ENCODE peak calls at places on chromosome 17, in ten cellular contexts. Z is astrocyte of the hippocampus; Y is stimulated activated CD4-positive, alpha-beta T cell treated with anti-CD3 and anti-CD28 coated beads, Interleukin-1b, Interleukin-23, amount 100 ng/mL, for 24 hours; M is cardiac fibroblast; L is GM23248; I is MV-4-11; O is RCC 7860; T is suprapubic skin; S is AG09309; A is T-helper 9 cell. E is an unnamed sample.

GRCh38 chr17:80892900-80893603 is 98.6 kb upstream of the CHMP6 start:
- DNase-seq in Z (peak), Y (no peak), M (peak), L (peak), I (peak), O (peak), T (no peak), S (peak), A (peak), E (no peak)

GRCh38 chr17:17021194-17021863 is 20.9 kb upstream of the MPRIP start:
- DNase-seq in Z (peak), Y (no peak), M (peak), L (peak), I (no peak), O (peak), T (no peak), S (no peak), A (no peak), E (no peak)

GRCh38 chr17:48484850-48485249 is 46.0 kb downstream of the HOXB1 start:
- DNase-seq in Z (peak), Y (no peak), M (no peak), L (peak), I (peak), O (peak), T (no peak), S (no peak), A (no peak), E (no peak)

GRCh38 chr17:63185420-63185819 is 219.4 kb downstream of the TANC2 start:
- DNase-seq in Z (no peak), Y (no peak), M (no peak), L (peak), I (no peak), O (no peak), T (no peak), S (no peak), A (no peak), E (no peak)

GRCh38 chr17:66967867-66968543 is 3.5 kb downstream of the CACNG4 start:
- DNase-seq in Z (no peak), Y (no peak), M (no peak), L (no peak), I (no peak), O (no peak), T (no peak), S (no peak), A (no peak), E (no peak)

GRCh38 chr17:8692916-8693315 is 51.7 kb downstream of the CCDC42 start:
- DNase-seq in Z (no peak), Y (no peak), M (no peak), L (no peak), I (no peak), O (no peak), T (no peak), S (no peak), A (no peak), E (no peak)

GRCh38 chr17:21213491-21214014 is 408 bp downstream of the TMEM11 start:
- DNase-seq in Z (peak), Y (no peak), M (peak), L (peak), I (no peak), O (no peak), T (no peak), S (no peak), A (no peak), E (peak)

GRCh38 chr17:81181811-81182185 is 15.8 kb upstream of the AATK start:
- DNase-seq in Z (no peak), Y (no peak), M (no peak), L (no peak), I (no peak), O (no peak), T (no peak), S (no peak), A (no peak), E (no peak)

GRCh38 chr17:5942687-5943086 is 127.5 kb upstream of the WSCD1 start:
- DNase-seq in Z (no peak), Y (no peak), M (no peak), L (no peak), I (no peak), O (no peak), T (no peak), S (no peak), A (no peak), E (no peak)

GRCh38 chr17:73546770-73547345 is 97.4 kb downstream of the SDK2 start:
- DNase-seq in Z (no peak), Y (no peak), M (peak), L (peak), I (peak), O (no peak), T (no peak), S (no peak), A (no peak), E (no peak)

GRCh38 chr17:7755095-7755890 is 37.7 kb downstream of the DNAH2 start:
- DNase-seq in Z (no peak), Y (no peak), M (no peak), L (no peak), I (no peak), O (no peak), T (no peak), S (no peak), A (no peak), E (no peak)

GRCh38 chr17:37393352-37393751 is 13.3 kb downstream of the ACACA start:
- DNase-seq in Z (no peak), Y (no peak), M (no peak), L (no peak), I (no peak), O (no peak), T (no peak), S (no peak), A (no peak), E (no peak)

GRCh38 chr17:68491381-68491849 is 20.8 kb upstream of the PRKAR1A start:
- DNase-seq in Z (no peak), Y (no peak), M (peak), L (no peak), I (peak), O (no peak), T (no peak), S (no peak), A (no peak), E (no peak)

GRCh38 chr17:63925615-63926014 is 6.5 kb downstream of the CD79B start:
- DNase-seq in Z (no peak), Y (no peak), M (no peak), L (no peak), I (no peak), O (no peak), T (no peak), S (no peak), A (no peak), E (no peak)

GRCh38 chr17:17564896-17565295 is 26.6 kb downstream of the PEMT start:
- DNase-seq in Z (no peak), Y (no peak), M (no peak), L (no peak), I (no peak), O (no peak), T (no peak), S (no peak), A (no peak), E (no peak)

GRCh38 chr17:76038050-76038449 is 10.9 kb upstream of the EVPL start:
- DNase-seq in Z (no peak), Y (no peak), M (no peak), L (no peak), I (no peak), O (no peak), T (no peak), S (no peak), A (no peak), E (no peak)

GRCh38 chr17:9937164-9937835 is 32.2 kb upstream of the RCVRN start:
- DNase-seq in Z (peak), Y (no peak), M (peak), L (peak), I (no peak), O (no peak), T (peak), S (peak), A (no peak), E (no peak)

GRCh38 chr17:6536053-6536452 is 20.3 kb downstream of the PITPNM3 start:
- DNase-seq in Z (no peak), Y (no peak), M (no peak), L (no peak), I (no peak), O (no peak), T (peak), S (no peak), A (no peak), E (peak)

GRCh38 chr17:47989159-47989558 is 18.2 kb downstream of the CDK5RAP3 start:
- DNase-seq in Z (no peak), Y (no peak), M (no peak), L (no peak), I (no peak), O (no peak), T (no peak), S (no peak), A (no peak), E (no peak)

GRCh38 chr17:39461911-39462641 is 790 bp downstream of the CDK12 start:
- DNase-seq in Z (peak), Y (no peak), M (no peak), L (peak), I (no peak), O (no peak), T (peak), S (no peak), A (peak), E (peak)

GRCh38 chr17:17708816-17709215 is 27.6 kb downstream of the RAI1 start:
- DNase-seq in Z (no peak), Y (no peak), M (no peak), L (no peak), I (no peak), O (no peak), T (no peak), S (no peak), A (no peak), E (no peak)

GRCh38 chr17:2749784-2750181 is 331 bp upstream of the CCDC92B start:
- DNase-seq in Z (peak), Y (peak), M (peak), L (peak), I (peak), O (peak), T (no peak), S (no peak), A (peak), E (no peak)

GRCh38 chr17:27458524-27458908 is 2.3 kb downstream of the KSR1 start:
- DNase-seq in Z (peak), Y (no peak), M (no peak), L (no peak), I (no peak), O (no peak), T (no peak), S (no peak), A (no peak), E (no peak)

GRCh38 chr17:43224146-43224705 is 4.2 kb downstream of the CCDC200 start:
- DNase-seq in Z (no peak), Y (no peak), M (no peak), L (no peak), I (no peak), O (no peak), T (peak), S (no peak), A (no peak), E (no peak)

GRCh38 chr17:2926019-2926650 is 129.9 kb downstream of the RAP1GAP2 start:
- DNase-seq in Z (peak), Y (no peak), M (peak), L (peak), I (peak), O (no peak), T (no peak), S (no peak), A (no peak), E (no peak)

GRCh38 chr17:17732892-17733670 is 51.8 kb downstream of the RAI1 start:
- DNase-seq in Z (peak), Y (no peak), M (peak), L (peak), I (no peak), O (peak), T (no peak), S (no peak), A (no peak), E (no peak)

GRCh38 chr17:74427048-74427762 is 4.7 kb upstream of the GPRC5C start:
- DNase-seq in Z (no peak), Y (no peak), M (no peak), L (no peak), I (no peak), O (no peak), T (no peak), S (no peak), A (no peak), E (no peak)

GRCh38 chr17:57090560-57091185 is 5.6 kb downstream of the AKAP1 start:
- DNase-seq in Z (no peak), Y (no peak), M (peak), L (peak), I (peak), O (no peak), T (peak), S (peak), A (no peak), E (no peak)

GRCh38 chr17:65987988-65988387 is 203.9 kb downstream of the CEP112 start:
- DNase-seq in Z (peak), Y (no peak), M (peak), L (peak), I (no peak), O (peak), T (no peak), S (peak), A (no peak), E (no peak)

GRCh38 chr17:143785-144281 is 6.5 kb downstream of the SCGB1C2 start:
- DNase-seq in Z (peak), Y (peak), M (peak), L (peak), I (peak), O (peak), T (peak), S (no peak), A (peak), E (peak)

GRCh38 chr17:17439971-17440843 is 36.6 kb upstream of the MED9 start:
- DNase-seq in Z (peak), Y (peak), M (peak), L (peak), I (peak), O (peak), T (peak), S (no peak), A (peak), E (no peak)

GRCh38 chr17:28774206-28774605 is 30.4 kb downstream of the TRAF4 start:
- DNase-seq in Z (no peak), Y (no peak), M (no peak), L (no peak), I (no peak), O (no peak), T (no peak), S (no peak), A (no peak), E (no peak)

GRCh38 chr17:73941919-73942530 is 261.5 kb upstream of the RPL38 start:
- DNase-seq in Z (no peak), Y (no peak), M (no peak), L (no peak), I (no peak), O (no peak), T (no peak), S (no peak), A (no peak), E (no peak)

GRCh38 chr17:64001091-64001579 is 3.0 kb downstream of the PRR29 start:
- DNase-seq in Z (no peak), Y (no peak), M (no peak), L (no peak), I (no peak), O (no peak), T (peak), S (no peak), A (no peak), E (no peak)

GRCh38 chr17:59786536-59787319 is 79.3 kb downstream of the VMP1 start:
- DNase-seq in Z (peak), Y (peak), M (peak), L (peak), I (peak), O (peak), T (no peak), S (peak), A (peak), E (peak)

GRCh38 chr17:81553616-81554181 is 1.5 kb upstream of the FAAP100 start:
- DNase-seq in Z (peak), Y (no peak), M (peak), L (peak), I (peak), O (peak), T (peak), S (peak), A (no peak), E (no peak)